ENCODE peak calls at places on chromosomes 11 and 22, in four cellular contexts. I is spleen, H is sigmoid colon, K is GM12878. U is an unnamed sample.

GRCh38 chr11:115462757-115463156 is 41.5 kb downstream of the CADM1 start:
- DNase-seq in I (no peak), H (no peak), K (no peak), U (no peak)

GRCh38 chr11:29129850-29130249 is 887.0 kb downstream of the KCNA4 start:
- DNase-seq in I (no peak), H (no peak), K (no peak), U (no peak)

GRCh38 chr11:35088226-35088625 is 50.7 kb upstream of the CD44 start:
- DNase-seq in I (no peak), H (no peak), K (no peak), U (no peak)

GRCh38 chr11:35969089-35970046 is 25.5 kb downstream of the LDLRAD3 start:
- DNase-seq in I (no peak), H (no peak), K (no peak), U (peak)

GRCh38 chr11:111982019-111982464 is 43.2 kb upstream of the DLAT start:
- DNase-seq in I (no peak), H (no peak), K (peak), U (peak)

GRCh38 chr11:76661835-76662434 is 8.6 kb downstream of the LRRC32 start:
- DNase-seq in I (peak), H (peak), K (no peak), U (no peak)

GRCh38 chr11:70799386-70799785 is 401.1 kb downstream of the CTTN start:
- DNase-seq in I (no peak), H (no peak), K (no peak), U (no peak)

GRCh38 chr22:42725606-42726355 is 5.1 kb upstream of the A4GALT start:
- DNase-seq in I (no peak), H (no peak), K (no peak), U (no peak)

GRCh38 chr11:122393209-122393850 is 262.2 kb upstream of the UBASH3B start:
- DNase-seq in I (no peak), H (no peak), K (no peak), U (no peak)

GRCh38 chr11:45388472-45388871 is 102.3 kb upstream of the SYT13 start:
- DNase-seq in I (no peak), H (no peak), K (no peak), U (no peak)

GRCh38 chr22:38699784-38700183 is 959 bp downstream of the JOSD1 start:
- DNase-seq in I (no peak), H (peak), K (no peak), U (no peak)

GRCh38 chr22:47734511-47734910 is 972.1 kb downstream of the TBC1D22A start:
- DNase-seq in I (no peak), H (no peak), K (no peak), U (no peak)

GRCh38 chr11:44823920-44824704 is 97.3 kb downstream of the TSPAN18 start:
- DNase-seq in I (peak), H (no peak), K (no peak), U (no peak)

DNA sequence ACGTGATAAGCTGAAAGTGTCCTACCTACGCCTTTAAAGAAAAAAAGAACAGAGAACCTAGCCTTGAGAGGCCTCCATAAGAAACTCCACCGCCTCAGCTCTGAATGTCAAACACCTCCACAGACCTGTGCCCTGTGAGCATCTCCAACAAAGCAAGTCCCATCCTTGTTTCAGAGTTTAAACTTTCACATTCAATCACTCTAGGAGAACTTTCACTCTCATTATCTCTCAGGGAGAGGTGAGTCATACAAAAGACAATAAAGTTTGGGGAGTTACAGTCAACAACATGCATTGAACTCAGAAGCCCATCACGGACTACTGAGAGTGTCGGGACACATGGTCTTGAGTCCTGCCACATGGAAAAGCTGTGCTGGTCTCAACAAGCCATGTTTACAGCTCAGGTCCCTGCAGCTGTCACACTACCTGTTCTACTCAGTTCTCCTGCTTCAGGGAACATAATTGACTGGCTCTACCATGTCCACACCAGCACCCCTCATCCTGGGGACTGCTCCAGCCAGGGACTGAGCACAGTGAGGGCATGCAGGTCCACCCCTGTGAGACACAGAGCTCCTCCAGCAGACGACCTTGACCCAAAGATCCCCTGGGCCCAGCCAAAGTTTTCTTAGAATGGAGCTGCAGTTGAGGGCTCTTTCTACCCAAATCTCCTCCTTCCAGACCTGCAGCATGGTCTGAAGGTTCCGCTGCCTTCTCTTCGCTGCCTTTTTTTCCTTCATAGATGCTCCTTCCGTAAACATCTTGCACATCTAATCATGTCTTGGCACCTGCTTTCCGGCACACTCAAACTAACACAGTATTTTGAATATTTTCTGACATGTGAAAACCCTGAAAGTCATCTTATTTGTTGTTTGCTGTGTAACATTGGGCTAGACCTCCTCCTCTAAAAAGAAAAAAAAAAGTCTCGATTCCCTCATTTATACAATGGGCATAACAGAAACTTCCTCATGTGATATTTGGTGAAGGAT is 114.9 kb downstream of the ETS1 start:
- DNase-seq in I (no peak), H (no peak), K (peak), U (no peak)
- TF ChIP-seq POLR2AphosphoS5 in I (no peak), H (no peak), K (peak), U (no peak)

GRCh38 chr22:45480717-45481116 is 22.0 kb upstream of the FBLN1 start:
- DNase-seq in I (no peak), H (no peak), K (no peak), U (no peak)
- H3K27ac ChIP-seq in I (no peak), H (no peak), K (no peak), U (no peak)

DNA sequence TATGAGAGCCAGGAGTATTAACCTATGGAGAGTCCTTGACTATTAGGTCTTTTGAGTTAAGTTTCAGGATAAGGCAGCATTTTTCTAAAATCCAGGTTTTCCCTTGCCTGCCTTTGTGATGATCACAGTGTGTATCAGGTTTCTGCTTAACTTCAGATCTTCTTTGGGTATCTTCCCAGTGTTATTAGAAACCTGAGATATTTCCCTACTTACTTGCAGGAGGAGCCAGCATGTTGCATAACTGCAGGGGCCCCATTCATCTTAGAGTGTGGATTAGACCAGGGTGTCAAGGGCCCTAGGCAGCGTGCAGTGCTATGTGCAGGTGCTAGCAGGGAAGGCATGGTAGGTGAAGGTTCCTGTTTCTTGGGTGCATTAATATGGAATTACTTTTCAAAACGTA is 69.5 kb downstream of the ZNRF3 start:
- DNase-seq in I (no peak), H (no peak), K (no peak), U (no peak)
- TF ChIP-seq POLR2AphosphoS5 in I (no peak), H (no peak), K (no peak), U (no peak)

GRCh38 chr11:9047986-9048522 is 43.3 kb downstream of the SCUBE2 start:
- DNase-seq in I (no peak), H (peak), K (no peak), U (no peak)
- H3K27ac ChIP-seq in I (peak), H (peak), K (no peak), U (no peak)

U was measured in upper lobe of left lung.